ENCODE peak calls at places on chromosomes 7 and 10, in nine cellular contexts. C, O, P, M, N, J, U, D and K are unnamed samples.

GRCh38 chr7:131241381-131241780 is 86.3 kb upstream of the MKLN1 start:
- DNase-seq in C (no peak), O (no peak), P (no peak), M (no peak), N (no peak), J (no peak), U (no peak), D (no peak), K (no peak)

GRCh38 chr7:134752006-134752760 is 27.3 kb upstream of the CALD1 start:
- DNase-seq in C (no peak), O (peak; percentile 64), P (no peak), M (no peak), N (no peak), J (no peak), U (peak; percentile 62), D (peak; percentile 76), K (no peak)

GRCh38 chr7:133419036-133419435 is 166.2 kb downstream of the EXOC4 start:
- DNase-seq in C (no peak), O (no peak), P (no peak), M (no peak), N (no peak), J (no peak), U (no peak), D (no peak), K (no peak)

GRCh38 chr10:99337911-99338310 is 8.8 kb downstream of the CNNM1 start:
- DNase-seq in C (no peak), O (no peak), P (no peak), M (no peak), N (no peak), J (no peak), U (no peak), D (no peak), K (no peak)

GRCh38 chr10:86128360-86128759 is 238.2 kb downstream of the GRID1 start:
- DNase-seq in C (no peak), O (no peak), P (no peak), M (no peak), N (no peak), J (peak; percentile 47), U (no peak), D (no peak), K (no peak)

GRCh38 chr7:35721288-35721687 is 26.4 kb upstream of the HERPUD2 start:
- DNase-seq in C (no peak), O (no peak), P (no peak), M (no peak), N (no peak), J (no peak), U (no peak), D (no peak), K (no peak)

GRCh38 chr10:31121074-31121685 is 89.5 kb upstream of the ZNF438 start:
- DNase-seq in C (no peak), O (no peak), P (no peak), M (no peak), N (no peak), J (no peak), U (no peak), D (peak; percentile 45), K (no peak)

GRCh38 chr10:129978980-129979379 is 14.9 kb upstream of the EBF3 start:
- DNase-seq in C (no peak), O (no peak), P (no peak), M (no peak), N (no peak), J (no peak), U (no peak), D (no peak), K (no peak)

GRCh38 chr10:23238015-23238414 is 45.9 kb downstream of the PTF1A start:
- DNase-seq in C (no peak), O (no peak), P (no peak), M (no peak), N (no peak), J (no peak), U (no peak), D (no peak), K (no peak)

GRCh38 chr7:33581239-33581638 is 324.1 kb upstream of the BMPER start:
- DNase-seq in C (no peak), O (no peak), P (no peak), M (no peak), N (no peak), J (no peak), U (no peak), D (no peak), K (no peak)

GRCh38 chr10:33478089-33478674 is 143.7 kb upstream of the NRP1 start:
- DNase-seq in C (no peak), O (no peak), P (no peak), M (no peak), N (no peak), J (no peak), U (no peak), D (no peak), K (no peak)

GRCh38 chr7:34320926-34321609 is 336.9 kb upstream of the NPSR1 start:
- DNase-seq in C (peak; percentile 59), O (peak; percentile 33), P (peak; percentile 30), M (peak; percentile 66), N (peak; percentile 60), J (peak; percentile 68), U (peak; percentile 73), D (peak; percentile 82), K (peak; percentile 69)

GRCh38 chr7:30888783-30889182 is 22.9 kb upstream of the AQP1 start:
- DNase-seq in C (no peak), O (peak; percentile 4), P (no peak), M (peak; percentile 90), N (no peak), J (no peak), U (peak; percentile 70), D (peak; percentile 93), K (no peak)

GRCh38 chr7:115010436-115010810 is 88.5 kb downstream of the MDFIC start:
- DNase-seq in C (no peak), O (no peak), P (no peak), M (no peak), N (no peak), J (no peak), U (no peak), D (no peak), K (no peak)

GRCh38 chr7:129550673-129551360 is 48.5 kb downstream of the SMKR1 start:
- DNase-seq in C (no peak), O (no peak), P (no peak), M (no peak), N (no peak), J (peak; percentile 6), U (no peak), D (no peak), K (no peak)

GRCh38 chr10:32530231-32530630 is 84.3 kb downstream of the CCDC7 start:
- DNase-seq in C (no peak), O (no peak), P (no peak), M (no peak), N (no peak), J (no peak), U (no peak), D (no peak), K (no peak)

DNA sequence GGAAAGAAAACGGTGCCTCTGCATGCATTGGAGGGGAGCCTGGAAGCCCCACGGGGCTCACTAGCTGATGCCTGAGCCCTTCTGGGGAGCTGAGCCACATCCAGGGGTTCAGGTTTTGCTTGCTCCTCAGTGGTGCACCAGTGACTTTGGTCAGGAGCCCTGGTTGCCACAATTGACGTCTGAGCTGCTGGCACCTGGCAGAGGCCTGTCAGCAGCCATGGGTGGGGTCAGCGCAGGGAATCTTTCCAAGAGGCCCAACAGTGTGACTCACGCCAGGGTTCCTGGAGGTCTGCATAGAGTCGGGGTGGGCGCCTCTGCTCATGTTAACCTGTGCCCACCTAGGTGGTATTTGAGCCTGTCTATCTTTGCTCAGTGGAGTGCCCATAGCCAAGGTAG is 138.7 kb downstream of the NEURL1 start:
- DNase-seq in C (no peak), O (no peak), P (no peak), M (no peak), N (no peak), J (no peak), U (no peak), D (no peak), K (no peak)
- TF ChIP-seq CTCF in C (no peak), O (no peak), P (no peak), M (no peak), N (no peak), J (no peak), U (no peak), D (no peak), K (no peak)

DNA sequence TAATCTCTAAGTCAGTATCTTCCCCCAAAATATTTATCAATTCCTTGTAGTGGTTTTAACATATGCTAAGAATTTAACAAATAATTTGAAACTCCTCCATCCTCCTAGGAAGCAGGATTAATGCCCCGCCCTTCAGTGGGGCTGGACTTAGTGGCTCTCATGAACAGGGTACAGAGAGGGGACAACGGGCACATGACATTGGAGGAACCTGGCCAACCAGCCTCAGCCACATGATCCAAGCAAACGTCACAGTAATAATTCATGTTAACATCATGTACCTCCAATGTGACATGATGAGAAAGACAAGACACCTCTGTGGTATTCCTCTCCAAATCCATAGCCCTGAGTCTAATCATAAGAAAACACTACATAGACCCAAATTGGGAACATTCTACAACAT is 50.5 kb downstream of the NUDCD3 start:
- DNase-seq in C (no peak), O (no peak), P (no peak), M (no peak), N (peak; percentile 60), J (no peak), U (no peak), D (no peak), K (no peak)
- H3K36me3 ChIP-seq in C (peaks cover 16% of the 10 kb centered on the region), O (peaks cover 4% of the 10 kb centered on the region), P (no peaks in the 10 kb centered on the region), M (no peaks in the 10 kb centered on the region), N (no peaks in the 10 kb centered on the region), J (peaks cover 2% of the 10 kb centered on the region), U (no peaks in the 10 kb centered on the region), D (no peaks in the 10 kb centered on the region), K (no peaks in the 10 kb centered on the region)

DNA sequence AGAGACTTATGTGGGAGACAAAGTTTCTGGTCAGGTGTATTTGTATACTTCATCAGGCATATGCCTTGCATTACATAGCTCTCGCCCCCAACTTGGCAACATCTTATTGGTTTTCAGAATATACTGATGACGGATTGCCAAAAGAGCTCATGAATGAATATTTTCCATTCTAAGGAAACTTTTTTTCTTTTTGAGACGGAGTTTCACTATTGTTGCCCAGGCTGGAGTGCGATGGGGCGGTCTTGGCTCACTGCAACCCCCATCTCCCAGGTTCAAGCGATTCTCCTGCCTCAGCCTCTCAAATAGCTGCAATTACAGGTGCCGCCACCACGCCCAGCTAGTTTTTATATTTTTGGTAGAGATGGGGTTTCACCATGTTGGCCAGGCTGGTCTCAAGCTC is 6.0 kb downstream of the CYCS start:
- DNase-seq in C (no peak), O (no peak), P (no peak), M (no peak), N (no peak), J (no peak), U (no peak), D (no peak), K (no peak)
- H3K4me1 ChIP-seq in C (peaks cover 2% of the 10 kb centered on the region), O (peaks cover 7% of the 10 kb centered on the region), P (peaks cover 4% of the 10 kb centered on the region), M (no peaks in the 10 kb centered on the region), N (peaks cover 27% of the 10 kb centered on the region), J (no peaks in the 10 kb centered on the region), U (peaks cover 5% of the 10 kb centered on the region), D (peaks cover 5% of the 10 kb centered on the region), K (peaks cover 6% of the 10 kb centered on the region)

DNA sequence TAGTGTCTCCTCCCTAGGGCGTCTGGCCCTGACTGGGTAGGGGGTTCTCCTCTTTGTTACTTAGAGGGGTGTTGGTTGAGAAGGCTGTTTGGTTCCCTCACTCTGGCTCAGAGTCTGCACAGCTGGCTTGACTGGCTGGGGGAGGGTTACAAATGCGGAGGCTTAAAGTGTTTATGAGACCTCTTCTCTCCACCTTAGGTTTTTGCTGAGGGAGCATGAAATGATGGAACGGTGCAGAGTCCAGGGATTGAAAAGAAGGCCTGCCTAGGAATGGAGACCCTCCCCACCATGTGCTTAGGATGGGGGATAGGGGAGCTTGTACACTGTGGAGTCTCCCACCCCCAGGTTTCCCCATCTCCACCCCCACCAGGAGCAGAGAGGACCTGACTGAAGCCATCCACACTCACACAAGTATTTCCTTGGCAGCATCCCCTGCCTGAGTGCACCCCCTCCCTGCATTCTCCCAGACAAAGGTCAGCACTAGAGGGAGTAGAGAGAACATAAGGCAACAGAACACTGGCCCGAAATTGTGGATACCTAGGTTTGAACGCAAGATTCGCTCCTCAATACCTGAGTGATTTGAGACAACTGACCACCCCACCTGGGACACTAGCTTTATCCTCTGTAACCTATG is 1.7 kb upstream of the LDB1 start:
- DNase-seq in C (no peak), O (no peak), P (no peak), M (peak; percentile 68), N (no peak), J (no peak), U (no peak), D (peak; percentile 69), K (no peak)
- TF ChIP-seq CTCF in C (no peak), O (no peak), P (no peak), M (no peak), N (no peak), J (peak; percentile 1), U (no peak), D (peak; percentile 41), K (no peak)